ENCODE peak calls at places on chromosome 9, in five cellular contexts. D, L, X, V and S are unnamed samples.
A peak's percentile ranks its signal among the peaks of the same experiment; 100 is the strongest.

GRCh38 chr9:93731963-93732362 is 155.6 kb downstream of the PHF2 start:
- DNase-seq in V (no peak), X (no peak), L (no peak), D (no peak), S (no peak)

GRCh38 chr9:129455151-129455995 is 165.5 kb downstream of the C9orf50 start:
- DNase-seq in D (no peak), X (no peak), V (no peak), L (no peak), S (no peak)

GRCh38 chr9:16727452-16728127 is 142.9 kb downstream of the BNC2 start:
- DNase-seq in X (no peak), D (no peak), V (no peak), L (no peak), S (peak; percentile 68)

GRCh38 chr9:93807166-93808013 is 147.8 kb downstream of the BARX1 start:
- DNase-seq in D (no peak), V (no peak), L (no peak), X (no peak), S (no peak)

GRCh38 chr9:131310833-131311554 is 21.5 kb downstream of the PLPP7 start:
- DNase-seq in D (peak; percentile 38), V (no peak), X (no peak), L (no peak), S (no peak)

GRCh38 chr9:111945216-111945615 is 48.6 kb downstream of the UGCG start:
- DNase-seq in V (no peak), L (no peak), D (no peak), X (peak; percentile 65), S (peak; percentile 60)

GRCh38 chr9:89747589-89747988 is 142.8 kb downstream of the GADD45G start:
- DNase-seq in D (no peak), X (no peak), L (no peak), V (no peak), S (no peak)

GRCh38 chr9:17744786-17745185 is 165.9 kb downstream of the SH3GL2 start:
- DNase-seq in D (no peak), X (no peak), V (no peak), L (no peak), S (peak; percentile 3)

GRCh38 chr9:135039266-135039870 is 48.1 kb upstream of the OLFM1 start:
- DNase-seq in X (no peak), L (no peak), D (no peak), V (no peak), S (no peak)

GRCh38 chr9:87818308-87818707 is 64.4 kb upstream of the SPATA31E1 start:
- DNase-seq in V (no peak), L (no peak), D (no peak), X (no peak), S (no peak)

GRCh38 chr9:107542401-107542800 is 52.8 kb upstream of the KLF4 start:
- DNase-seq in L (no peak), X (no peak), D (no peak), V (no peak), S (no peak)

GRCh38 chr9:101465330-101465915 is 29.8 kb upstream of the ALDOB start:
- DNase-seq in L (peak; percentile 69), D (peak; percentile 36), V (peak; percentile 57), X (no peak), S (peak; percentile 23)

GRCh38 chr9:2157277-2158105 is 142.3 kb downstream of the SMARCA2 start:
- DNase-seq in V (no peak), D (peak; percentile 41), L (no peak), X (no peak), S (no peak)

GRCh38 chr9:33133186-33133585 is 34.0 kb downstream of the B4GALT1 start:
- DNase-seq in V (no peak), D (no peak), L (no peak), X (no peak), S (no peak)

GRCh38 chr9:116279230-116279629 is 125.6 kb downstream of the PAPPA start:
- DNase-seq in L (no peak), D (no peak), X (no peak), V (no peak), S (peak; percentile 19)

GRCh38 chr9:34551751-34552605 is 29.2 kb upstream of the ENHO start:
- DNase-seq in V (no peak), L (no peak), X (no peak), D (no peak), S (no peak)

GRCh38 chr9:127112056-127112455 is 10.4 kb downstream of the ANGPTL2 start:
- DNase-seq in X (no peak), V (no peak), L (no peak), D (no peak), S (no peak)

GRCh38 chr9:118271936-118272335 is 567.7 kb downstream of the TLR4 start:
- DNase-seq in L (no peak), X (no peak), V (no peak), D (no peak), S (no peak)

GRCh38 chr9:133733074-133733408 is 5.1 kb downstream of the SARDH start:
- DNase-seq in X (no peak), L (no peak), D (no peak), V (no peak), S (no peak)

GRCh38 chr9:129667378-129667777 is 1.9 kb downstream of the PRRX2 start:
- DNase-seq in L (no peak), D (no peak), X (no peak), V (no peak), S (no peak)

GRCh38 chr9:114662081-114662989 is 4.7 kb upstream of the TEX53 start:
- DNase-seq in L (peak; percentile 22), V (peak; percentile 81), D (peak; percentile 92), X (no peak), S (peak; percentile 50)

GRCh38 chr9:70613024-70613768 is 198.7 kb upstream of the KLF9 start:
- DNase-seq in X (no peak), L (no peak), V (no peak), D (no peak), S (no peak)
- H3K4me1 ChIP-seq in X (no peaks in the 10 kb centered on the region), L (no peaks in the 10 kb centered on the region), V (no peaks in the 10 kb centered on the region), D (no peaks in the 10 kb centered on the region), S (no peaks in the 10 kb centered on the region)

DNA sequence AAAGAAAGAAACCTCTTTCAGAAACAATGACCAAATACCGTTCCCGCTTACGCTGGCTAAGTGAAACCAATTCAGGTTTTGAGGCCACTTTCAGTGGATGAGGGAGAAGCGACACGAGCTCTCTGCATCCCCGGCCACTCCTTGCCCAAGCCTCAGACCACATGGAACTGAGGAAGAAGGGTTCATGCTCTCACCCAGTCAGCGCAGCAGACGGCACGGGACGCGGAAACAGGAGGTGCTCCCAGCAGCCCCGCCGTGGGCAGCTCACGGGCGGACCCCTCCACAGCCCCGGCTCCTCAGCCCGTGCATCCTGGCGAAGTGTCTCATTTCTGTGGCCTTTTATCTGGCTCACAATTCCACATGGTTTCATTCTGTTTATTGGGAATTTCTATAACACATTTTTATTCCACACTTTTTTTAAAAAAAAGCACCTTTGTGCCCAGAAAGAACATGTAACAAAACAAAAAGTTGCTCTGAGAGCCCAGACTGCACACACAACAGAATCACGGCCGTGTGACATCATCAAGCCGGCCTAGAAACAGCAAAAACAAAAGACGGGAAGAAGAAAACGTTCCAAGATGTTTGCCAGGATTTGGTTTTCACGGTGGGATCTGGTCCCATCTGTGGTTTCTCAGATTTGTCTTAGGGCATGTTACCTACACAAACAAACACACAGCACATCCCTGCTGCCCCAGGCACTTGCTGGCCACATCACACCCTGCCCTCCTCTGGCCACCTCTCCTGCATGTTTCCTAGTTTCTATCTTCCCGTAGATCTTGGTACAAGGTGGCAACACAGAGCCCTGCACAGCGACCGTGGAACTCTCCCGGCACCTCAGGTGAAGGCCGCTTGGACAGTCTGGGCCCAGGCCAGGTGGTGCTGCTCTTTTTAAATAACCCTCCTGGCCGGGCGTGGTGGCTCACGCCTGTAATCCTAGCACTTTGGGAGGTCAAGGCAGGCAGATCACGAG is 16.2 kb downstream of the QSOX2 start:
- DNase-seq in D (no peak), X (no peak), L (no peak), V (no peak), S (no peak)
- TF ChIP-seq MYC in D (no peak), X (no peak), L (no peak), V (no peak), S (no peak)

GRCh38 chr9:98580956-98581355 is 127.8 kb downstream of the GABBR2 start:
- DNase-seq in V (no peak), L (no peak), D (no peak), X (no peak), S (no peak)
- H3K4me1 ChIP-seq in V (peaks cover 6% of the 10 kb centered on the region), L (no peaks in the 10 kb centered on the region), D (no peaks in the 10 kb centered on the region), X (peaks cover 18% of the 10 kb centered on the region), S (peaks cover 10% of the 10 kb centered on the region)

DNA sequence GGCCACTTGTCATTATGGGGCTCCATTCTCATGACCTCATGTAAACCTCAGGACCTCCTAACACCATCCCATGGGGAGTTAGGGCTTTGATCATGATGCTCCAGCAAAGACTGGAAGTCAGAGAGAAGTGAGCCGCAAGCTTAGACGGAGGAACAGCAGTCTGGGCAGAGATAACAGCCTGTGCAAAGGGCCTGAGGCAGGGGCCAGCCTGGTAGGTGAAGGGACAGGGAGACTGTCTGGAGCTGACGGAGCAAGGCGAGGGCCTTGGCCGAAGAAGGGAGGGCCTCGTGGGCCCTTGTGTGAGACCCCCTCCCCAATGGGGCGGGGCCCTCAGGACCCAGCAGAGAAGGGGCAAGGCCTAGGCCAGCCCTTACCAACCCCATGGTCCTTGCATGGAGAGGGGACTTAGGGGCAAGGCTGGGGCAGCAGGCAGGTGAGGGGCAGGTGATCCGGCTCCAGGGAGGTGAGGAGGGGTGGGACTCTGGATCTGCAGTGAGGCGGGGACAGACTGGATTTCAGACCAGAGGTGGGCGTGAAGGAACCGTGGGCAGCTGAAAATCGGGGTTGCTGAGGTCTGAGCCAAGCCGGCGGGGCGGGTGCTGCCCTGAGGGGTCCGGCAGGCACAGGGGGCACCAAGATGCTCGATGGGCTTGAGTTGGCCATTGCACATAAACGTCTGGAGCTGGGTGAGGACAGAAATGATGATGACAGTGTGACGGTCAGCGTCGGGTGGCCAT is 17.4 kb downstream of the GPSM1 start:
- DNase-seq in V (no peak), D (no peak), X (no peak), L (no peak), S (no peak)
- TF ChIP-seq MYC in V (no peak), D (no peak), X (no peak), L (no peak), S (no peak)

GRCh38 chr9:6048039-6048438 is 32.6 kb upstream of the RANBP6 start:
- DNase-seq in V (no peak), D (no peak), X (no peak), L (no peak), S (no peak)

GRCh38 chr9:6040077-6040476 is 24.7 kb upstream of the RANBP6 start:
- DNase-seq in V (no peak), L (no peak), D (no peak), X (no peak), S (no peak)

GRCh38 chr9:6047020-6047419 is 31.6 kb upstream of the RANBP6 start:
- DNase-seq in L (no peak), X (no peak), V (no peak), D (no peak), S (no peak)

GRCh38 chr9:6049798-6050197 is 34.4 kb upstream of the RANBP6 start:
- DNase-seq in X (peak; percentile 48), V (peak; percentile 11), D (no peak), L (peak; percentile 30), S (peak; percentile 21)

GRCh38 chr9:6045364-6045763 is 29.9 kb upstream of the RANBP6 start:
- DNase-seq in L (no peak), D (no peak), X (no peak), V (no peak), S (no peak)
- H3K4me1 ChIP-seq in L (peaks cover 7% of the 10 kb centered on the region), D (no peaks in the 10 kb centered on the region), X (peaks cover 5% of the 10 kb centered on the region), V (no peaks in the 10 kb centered on the region), S (no peaks in the 10 kb centered on the region)